ENCODE peak calls at places on chromosome 19, in five cellular contexts. Q is esophagus squamous epithelium, T is fibroblast of mammary gland, C is neuronal stem cell, R is spleen. E is an unnamed sample.

GRCh38 chr19:4556574-4557185 is 2.8 kb downstream of the SEMA6B start:
- DNase-seq in Q (no peak), T (peak; percentile 23), C (no peak), R (no peak), E (no peak)

GRCh38 chr19:54164369-54165068 is 5.0 kb upstream of the LENG1 start:
- DNase-seq in Q (no peak), T (no peak), C (no peak), R (no peak), E (peak; percentile 77)

GRCh38 chr19:18389736-18390074 is 3.7 kb downstream of the GDF15 start:
- DNase-seq in Q (no peak), T (no peak), C (no peak), R (no peak), E (no peak)

GRCh38 chr19:49324801-49325491 is at the start of gene SLC6A16:
- DNase-seq in Q (no peak), T (no peak), C (no peak), R (no peak), E (no peak)

GRCh38 chr19:56101095-56101494 is 20.0 kb downstream of the ZNF787 start:
- DNase-seq in Q (no peak), T (no peak), C (no peak), R (peak; percentile 75), E (no peak)

GRCh38 chr19:54254195-54254906 is 2.7 kb downstream of the LILRB5 start:
- DNase-seq in Q (no peak), T (no peak), C (no peak), R (no peak), E (no peak)

GRCh38 chr19:4328243-4328990 is 10.2 kb downstream of the STAP2 start:
- DNase-seq in Q (peak; percentile 97), T (peak; percentile 93), C (peak; percentile 97), R (peak; percentile 98), E (peak; percentile 96)

GRCh38 chr19:38360839-38361631 is 13.3 kb upstream of the PSMD8 start:
- DNase-seq in Q (no peak), T (no peak), C (no peak), R (no peak), E (no peak)

GRCh38 chr19:19160489-19161035 is 9.5 kb downstream of the MEF2B start:
- DNase-seq in Q (no peak), T (no peak), C (no peak), R (peak; percentile 83), E (peak; percentile 90)

GRCh38 chr19:4664642-4665041 is 5.5 kb downstream of the MYDGF start:
- DNase-seq in Q (no peak), T (no peak), C (no peak), R (no peak), E (no peak)

GRCh38 chr19:28164214-28164613 is 1048.7 kb downstream of the UQCRFS1 start:
- DNase-seq in Q (no peak), T (no peak), C (no peak), R (no peak), E (no peak)

GRCh38 chr19:57719424-57719823 is 8.0 kb downstream of the ZNF671 start:
- DNase-seq in Q (no peak), T (no peak), C (no peak), R (no peak), E (no peak)

GRCh38 chr19:57241181-57241580 is 749 bp downstream of the ZNF805 start:
- DNase-seq in Q (no peak), T (peak; percentile 33), C (no peak), R (no peak), E (no peak)

GRCh38 chr19:15154002-15154612 is 46.7 kb downstream of the NOTCH3 start:
- DNase-seq in Q (no peak), T (peak; percentile 61), C (no peak), R (no peak), E (no peak)

GRCh38 chr19:52520013-52520412 is 7.5 kb upstream of the ZNF808 start:
- DNase-seq in Q (no peak), T (no peak), C (no peak), R (no peak), E (no peak)

GRCh38 chr19:39157997-39158389 is 32.4 kb downstream of the PAK4 start:
- DNase-seq in Q (no peak), T (no peak), C (no peak), R (no peak), E (no peak)

GRCh38 chr19:34165295-34165738 is 7.0 kb upstream of the LSM14A start:
- DNase-seq in Q (no peak), T (no peak), C (no peak), R (no peak), E (no peak)

GRCh38 chr19:55482128-55482961 is 2.6 kb upstream of the NAT14 start:
- DNase-seq in Q (no peak), T (no peak), C (no peak), R (no peak), E (no peak)

GRCh38 chr19:40367577-40368434 is 19.3 kb downstream of the PLD3 start:
- DNase-seq in Q (no peak), T (no peak), C (no peak), R (no peak), E (no peak)
- H3K4me3 ChIP-seq in Q (no peak overlapping the region), T (no peak overlapping the region), C (no peak overlapping the region), R (no peak overlapping the region), E (no peak overlapping the region)

GRCh38 chr19:44498988-44499387 is 1.3 kb downstream of the ZNF180 start:
- DNase-seq in Q (no peak), T (no peak), C (no peak), R (no peak), E (no peak)
- H3K4me3 ChIP-seq in Q (peak overlapping the region; percentile 70), T (no peak overlapping the region), C (peak overlapping the region; percentile 33), R (peak overlapping the region; percentile 85), E (peak overlapping the region; percentile 89)

GRCh38 chr19:41364546-41365391 is 820 bp upstream of the B9D2 start:
- DNase-seq in Q (no peak), T (no peak), C (no peak), R (no peak), E (no peak)
- H3K4me3 ChIP-seq in Q (peak overlapping the region; percentile 84), T (peak overlapping the region; percentile 96), C (peak overlapping the region; percentile 83), R (peak overlapping the region; percentile 84), E (peak overlapping the region; percentile 84)

DNA sequence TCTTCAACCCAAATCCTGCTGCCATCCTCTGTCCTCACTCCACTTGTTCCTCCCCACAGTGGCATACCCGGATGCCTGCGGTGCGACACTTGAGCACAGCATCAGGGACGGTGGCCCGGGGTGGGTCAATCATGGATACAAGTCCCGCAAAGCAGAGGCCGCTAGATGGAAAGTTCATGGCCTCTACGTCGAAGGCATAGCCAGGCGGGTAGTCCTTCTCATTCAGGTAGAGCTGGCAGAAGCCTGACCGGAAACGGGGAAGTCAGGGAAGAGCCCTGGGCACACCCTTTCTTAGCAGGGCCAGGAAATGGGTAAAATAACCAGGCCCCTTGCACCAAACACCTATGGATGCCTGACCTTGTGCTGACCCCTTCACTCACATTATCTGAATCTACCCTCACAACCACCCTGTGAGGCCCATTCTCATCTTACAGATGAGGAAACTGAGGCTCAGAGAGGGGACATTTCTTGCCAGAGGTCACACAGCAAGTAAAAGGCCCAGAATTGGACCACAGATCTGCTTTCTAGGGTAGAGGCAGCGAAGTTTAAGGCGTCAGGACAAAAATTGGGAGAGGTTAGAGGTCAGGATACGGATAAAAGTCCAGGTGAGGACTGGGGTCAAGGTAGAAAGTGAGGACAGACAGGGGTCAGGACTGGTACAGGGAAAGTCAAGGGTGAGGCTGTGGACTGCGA is 6.5 kb downstream of the ATP4A start:
- DNase-seq in Q (no peak), T (no peak), C (no peak), R (peak; percentile 44), E (no peak)
- H3K4me3 ChIP-seq in Q (no peak overlapping the region), T (no peak overlapping the region), C (no peak overlapping the region), R (peak overlapping the region; percentile 67), E (no peak overlapping the region)

DNA sequence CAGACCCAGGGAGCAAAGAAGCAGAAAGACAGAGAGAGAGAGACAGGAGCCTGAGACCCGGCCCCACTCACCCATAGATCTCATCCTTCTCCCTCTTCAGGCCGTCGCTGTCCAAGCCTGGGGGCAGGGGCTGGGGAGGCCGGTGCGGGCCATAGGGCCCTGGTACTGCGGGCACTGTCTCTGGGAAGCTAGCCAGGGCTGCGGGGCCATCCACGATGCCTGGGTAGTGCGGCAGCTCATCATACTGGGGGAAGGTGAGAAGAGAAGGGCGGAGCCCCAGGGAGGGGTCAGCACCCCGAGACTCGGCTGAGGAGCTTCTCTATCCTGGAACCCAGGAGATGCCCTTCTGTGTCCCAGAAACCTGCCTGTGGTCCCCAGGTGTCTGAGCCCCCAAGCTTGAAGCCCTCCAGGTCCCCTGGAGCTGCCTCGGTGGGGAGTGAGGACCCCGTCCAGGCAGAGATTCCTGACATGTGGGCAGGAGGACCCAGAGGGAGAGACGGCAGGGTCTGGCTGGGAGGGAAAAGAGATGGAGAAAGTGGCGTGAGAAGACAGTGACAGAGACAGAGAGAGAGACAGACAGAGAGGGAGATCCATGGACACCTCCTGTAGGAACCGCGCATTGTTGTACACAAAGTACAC is 2.1 kb downstream of the MEIS3 start:
- DNase-seq in Q (no peak), T (no peak), C (no peak), R (no peak), E (no peak)
- H3K4me3 ChIP-seq in Q (peak overlapping the region; percentile 69), T (peak overlapping the region; percentile 68), C (no peak overlapping the region), R (no peak overlapping the region), E (no peak overlapping the region)

DNA sequence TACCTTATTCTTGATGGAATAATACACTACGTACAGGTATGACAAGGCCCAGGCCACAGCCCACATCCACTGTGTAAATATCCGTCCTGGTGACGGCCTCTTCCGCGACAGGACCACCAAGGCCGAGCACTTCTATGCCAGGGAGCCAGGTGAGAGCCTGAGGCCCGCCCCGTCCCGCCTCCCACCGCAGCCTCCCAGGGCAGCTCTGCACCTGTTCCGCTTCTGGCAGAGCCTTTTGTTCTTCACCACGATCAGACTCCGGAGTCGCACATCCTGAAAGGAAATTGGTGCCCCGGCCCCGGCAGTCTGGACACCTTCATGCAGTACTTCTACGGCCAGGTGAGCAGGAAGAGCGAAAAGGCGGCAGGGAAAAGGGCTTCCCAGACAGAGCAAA is 10.6 kb upstream of the ZNF358 start:
- DNase-seq in Q (no peak), T (no peak), C (no peak), R (no peak), E (no peak)
- H3K4me3 ChIP-seq in Q (peak overlapping the region; percentile 32), T (no peak overlapping the region), C (no peak overlapping the region), R (peak overlapping the region; percentile 45), E (no peak overlapping the region)

GRCh38 chr19:17279436-17279835 is 2.3 kb upstream of the ANKLE1 start:
- DNase-seq in Q (no peak), T (peak; percentile 41), C (no peak), R (no peak), E (no peak)

GRCh38 chr19:17285415-17286135 is 3.9 kb downstream of the ANKLE1 start:
- DNase-seq in Q (no peak), T (no peak), C (no peak), R (no peak), E (no peak)

GRCh38 chr19:17283504-17283996 is 1.8 kb downstream of the ANKLE1 start:
- DNase-seq in Q (no peak), T (no peak), C (no peak), R (no peak), E (no peak)

GRCh38 chr19:17281391-17282304 is at the start of gene ANKLE1:
- DNase-seq in Q (no peak), T (no peak), C (no peak), R (peak; percentile 89), E (peak; percentile 86)

GRCh38 chr19:17282488-17283256 is 971 bp downstream of the ANKLE1 start:
- DNase-seq in Q (no peak), T (peak; percentile 65), C (peak; percentile 81), R (peak; percentile 95), E (peak; percentile 92)
- H3K4me3 ChIP-seq in Q (peak overlapping the region; percentile 64), T (peak overlapping the region; percentile 30), C (peak overlapping the region; percentile 51), R (peak overlapping the region; percentile 78), E (peak overlapping the region; percentile 67)

E was measured in GM06990.